ENCODE peak calls at places on chromosomes 5 and 9, in eight cellular contexts. One of them, this sample, is unnamed.

GRCh38 chr5:176542596-176543427 is 5.6 kb upstream of the RNF44 start:
- DNase-seq in ovary: peak; percentile 48
- DNase-seq in A549: no peak
- DNase-seq in HepG2: no peak
- DNase-seq in suprapubic skin: no peak
- DNase-seq in H1: no peak
- DNase-seq in sigmoid colon: no peak
- DNase-seq in tibial nerve: no peak
- DNase-seq in this sample: no peak

GRCh38 chr5:142087920-142088679 is 20.5 kb upstream of the NDFIP1 start:
- DNase-seq in A549: no peak
- DNase-seq in tibial nerve: no peak
- DNase-seq in suprapubic skin: no peak
- DNase-seq in sigmoid colon: no peak
- DNase-seq in ovary: no peak
- DNase-seq in H1: no peak
- DNase-seq in HepG2: no peak
- DNase-seq in this sample: no peak

GRCh38 chr5:157747173-157747758 is 3.8 kb downstream of the LSM11 start:
- DNase-seq in sigmoid colon: no peak
- DNase-seq in A549: no peak
- DNase-seq in H1: no peak
- DNase-seq in HepG2: no peak
- DNase-seq in ovary: no peak
- DNase-seq in tibial nerve: no peak
- DNase-seq in suprapubic skin: no peak
- DNase-seq in this sample: no peak

GRCh38 chr9:19411316-19411715 is 2.5 kb downstream of the ACER2 start:
- DNase-seq in suprapubic skin: no peak
- DNase-seq in sigmoid colon: no peak
- DNase-seq in A549: no peak
- DNase-seq in HepG2: no peak
- DNase-seq in ovary: no peak
- DNase-seq in H1: no peak
- DNase-seq in tibial nerve: no peak
- DNase-seq in this sample: no peak

GRCh38 chr5:73067213-73067612 is 53.2 kb upstream of the TMEM171 start:
- DNase-seq in suprapubic skin: no peak
- DNase-seq in ovary: no peak
- DNase-seq in tibial nerve: no peak
- DNase-seq in sigmoid colon: no peak
- DNase-seq in A549: no peak
- DNase-seq in H1: no peak
- DNase-seq in HepG2: no peak
- DNase-seq in this sample: no peak

GRCh38 chr9:28976684-28977083 is 1403.4 kb upstream of the C9orf72 start:
- DNase-seq in A549: no peak
- DNase-seq in suprapubic skin: no peak
- DNase-seq in ovary: no peak
- DNase-seq in sigmoid colon: no peak
- DNase-seq in HepG2: no peak
- DNase-seq in tibial nerve: no peak
- DNase-seq in H1: no peak
- DNase-seq in this sample: no peak

GRCh38 chr5:139698461-139699146 is 50.5 kb downstream of the CXXC5 start:
- DNase-seq in ovary: peak; percentile 90
- DNase-seq in HepG2: no peak
- DNase-seq in sigmoid colon: peak; percentile 90
- DNase-seq in H1: no peak
- DNase-seq in tibial nerve: peak; percentile 74
- DNase-seq in A549: no peak
- DNase-seq in suprapubic skin: peak; percentile 90
- DNase-seq in this sample: peak; percentile 78

GRCh38 chr5:67516959-67517358 is 320.4 kb upstream of the CD180 start:
- DNase-seq in H1: no peak
- DNase-seq in A549: no peak
- DNase-seq in ovary: no peak
- DNase-seq in tibial nerve: no peak
- DNase-seq in HepG2: no peak
- DNase-seq in suprapubic skin: no peak
- DNase-seq in sigmoid colon: no peak
- DNase-seq in this sample: no peak

GRCh38 chr5:164893071-164893470 is 1387.7 kb downstream of the MAT2B start:
- DNase-seq in A549: no peak
- DNase-seq in tibial nerve: no peak
- DNase-seq in HepG2: no peak
- DNase-seq in ovary: no peak
- DNase-seq in sigmoid colon: no peak
- DNase-seq in suprapubic skin: no peak
- DNase-seq in H1: no peak
- DNase-seq in this sample: no peak

GRCh38 chr9:32427111-32427873 is 42.8 kb downstream of the ACO1 start:
- DNase-seq in suprapubic skin: no peak
- DNase-seq in ovary: no peak
- DNase-seq in HepG2: peak; percentile 48
- DNase-seq in H1: no peak
- DNase-seq in A549: no peak
- DNase-seq in tibial nerve: no peak
- DNase-seq in sigmoid colon: no peak
- DNase-seq in this sample: peak; percentile 28

GRCh38 chr9:121947683-121948300 is 145.3 kb downstream of the TTLL11 start:
- DNase-seq in sigmoid colon: no peak
- DNase-seq in H1: no peak
- DNase-seq in ovary: no peak
- DNase-seq in suprapubic skin: no peak
- DNase-seq in HepG2: no peak
- DNase-seq in tibial nerve: no peak
- DNase-seq in A549: no peak
- DNase-seq in this sample: no peak

GRCh38 chr5:143812085-143812705 is at the start of gene HMHB1:
- DNase-seq in A549: no peak
- DNase-seq in suprapubic skin: no peak
- DNase-seq in H1: no peak
- DNase-seq in tibial nerve: no peak
- DNase-seq in ovary: no peak
- DNase-seq in sigmoid colon: no peak
- DNase-seq in HepG2: no peak
- DNase-seq in this sample: no peak

GRCh38 chr5:113294341-113295110 is 140.3 kb downstream of the TSSK1B start:
- DNase-seq in tibial nerve: peak; percentile 79
- DNase-seq in suprapubic skin: peak; percentile 93
- DNase-seq in sigmoid colon: peak; percentile 96
- DNase-seq in A549: peak; percentile 51
- DNase-seq in HepG2: no peak
- DNase-seq in H1: peak; percentile 50
- DNase-seq in ovary: peak; percentile 97
- DNase-seq in this sample: peak; percentile 88

DNA sequence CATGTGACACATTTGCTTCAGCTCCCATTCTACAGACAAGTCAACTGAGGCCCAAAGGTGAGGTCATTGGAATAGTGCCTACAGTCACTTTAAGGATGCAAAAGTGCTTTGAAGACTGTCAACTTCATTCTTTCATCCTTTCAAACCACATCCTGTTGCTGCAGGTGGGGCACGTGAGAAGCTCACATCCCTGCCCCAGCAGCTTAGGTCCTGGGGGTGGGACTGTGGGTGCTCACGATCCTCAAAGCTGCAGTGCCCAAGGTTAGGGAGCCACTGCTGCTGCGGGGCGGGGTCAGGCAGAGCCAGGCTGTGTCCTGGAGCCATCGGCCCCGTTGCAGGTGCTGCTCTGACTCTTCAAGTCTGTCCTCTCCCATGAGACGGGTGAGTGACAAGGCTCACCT is 57.9 kb upstream of the IER5L start:
- DNase-seq in tibial nerve: no peak
- DNase-seq in suprapubic skin: no peak
- DNase-seq in ovary: peak; percentile 23
- DNase-seq in A549: no peak
- DNase-seq in HepG2: no peak
- DNase-seq in H1: no peak
- DNase-seq in sigmoid colon: no peak
- DNase-seq in this sample: peak; percentile 32
- TF ChIP-seq EP300 in tibial nerve: no peak
- TF ChIP-seq EP300 in suprapubic skin: no peak
- TF ChIP-seq EP300 in ovary: no peak
- TF ChIP-seq EP300 in A549: no peak
- TF ChIP-seq EP300 in HepG2: no peak
- TF ChIP-seq EP300 in H1: no peak
- TF ChIP-seq EP300 in sigmoid colon: no peak
- TF ChIP-seq EP300 in this sample: no peak

DNA sequence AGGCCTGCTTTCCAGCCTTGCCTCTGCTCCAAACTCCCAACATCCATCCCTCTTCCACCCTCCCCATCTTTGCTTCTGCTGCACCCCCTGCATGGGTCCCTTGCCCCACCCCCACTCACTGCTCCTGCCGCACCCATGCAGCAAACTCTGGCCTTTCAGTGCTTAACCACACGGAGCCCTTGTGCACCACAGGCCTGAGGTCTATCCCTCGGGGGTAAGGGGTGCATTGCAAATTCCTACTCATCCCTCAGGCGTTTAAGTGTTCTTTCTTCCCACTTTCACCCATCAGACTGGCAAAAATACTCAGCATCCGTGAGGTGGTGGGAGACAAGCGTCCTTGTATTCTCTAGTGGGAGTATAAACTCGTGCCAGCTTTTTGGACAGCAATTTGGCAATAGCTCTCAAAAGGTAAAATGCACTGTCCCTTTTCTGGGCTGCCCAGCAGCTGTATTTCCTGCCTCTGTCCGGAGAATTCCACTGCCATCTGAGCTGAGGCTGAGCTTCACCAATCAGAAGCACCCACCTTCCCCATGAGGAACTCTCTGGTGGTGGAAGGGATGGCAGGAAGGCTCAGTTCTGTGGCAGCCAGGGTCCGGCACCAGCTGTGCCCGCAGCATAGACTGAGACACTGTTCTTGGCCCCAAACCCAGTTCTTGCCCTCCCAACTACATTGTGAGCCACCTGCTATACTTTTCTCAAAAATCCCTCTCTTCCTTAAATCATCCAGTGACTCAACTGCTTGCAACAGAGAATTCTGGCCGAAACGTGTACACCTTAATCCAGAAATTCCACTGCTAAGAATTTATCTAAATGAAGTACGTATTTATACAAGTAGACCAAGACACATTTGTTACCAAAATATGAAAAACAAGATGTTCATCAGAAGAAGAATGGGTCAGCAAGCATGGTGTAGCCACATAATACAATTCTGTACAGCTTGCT is 15.0 kb downstream of the PSMB7 start:
- DNase-seq in A549: no peak
- DNase-seq in H1: no peak
- DNase-seq in ovary: no peak
- DNase-seq in sigmoid colon: no peak
- DNase-seq in tibial nerve: no peak
- DNase-seq in suprapubic skin: no peak
- DNase-seq in HepG2: no peak
- DNase-seq in this sample: no peak
- H3K27ac ChIP-seq in A549: no peak overlapping the region
- H3K27ac ChIP-seq in H1: peak overlapping the region; percentile 14
- H3K27ac ChIP-seq in ovary: no peak overlapping the region
- H3K27ac ChIP-seq in sigmoid colon: no peak overlapping the region
- H3K27ac ChIP-seq in tibial nerve: no peak overlapping the region
- H3K27ac ChIP-seq in suprapubic skin: peak overlapping the region; percentile 38
- H3K27ac ChIP-seq in HepG2: no peak overlapping the region
- H3K27ac ChIP-seq in this sample: no peak overlapping the region

GRCh38 chr9:136688274-136689107 is 1.2 kb upstream of the AGPAT2 start:
- DNase-seq in HepG2: no peak
- DNase-seq in tibial nerve: no peak
- DNase-seq in suprapubic skin: no peak
- DNase-seq in sigmoid colon: no peak
- DNase-seq in H1: no peak
- DNase-seq in A549: no peak
- DNase-seq in ovary: no peak
- DNase-seq in this sample: no peak

GRCh38 chr9:136685792-136686533 is 1.3 kb downstream of the AGPAT2 start:
- DNase-seq in tibial nerve: no peak
- DNase-seq in HepG2: no peak
- DNase-seq in sigmoid colon: no peak
- DNase-seq in H1: no peak
- DNase-seq in ovary: no peak
- DNase-seq in A549: no peak
- DNase-seq in suprapubic skin: no peak
- DNase-seq in this sample: no peak

GRCh38 chr9:136687721-136688223 is 515 bp upstream of the AGPAT2 start:
- DNase-seq in ovary: no peak
- DNase-seq in sigmoid colon: no peak
- DNase-seq in suprapubic skin: no peak
- DNase-seq in tibial nerve: no peak
- DNase-seq in HepG2: no peak
- DNase-seq in H1: no peak
- DNase-seq in A549: no peak
- DNase-seq in this sample: peak; percentile 87

GRCh38 chr9:136686534-136686793 is 793 bp downstream of the AGPAT2 start:
- DNase-seq in H1: no peak
- DNase-seq in sigmoid colon: no peak
- DNase-seq in ovary: no peak
- DNase-seq in suprapubic skin: no peak
- DNase-seq in A549: no peak
- DNase-seq in tibial nerve: no peak
- DNase-seq in HepG2: no peak
- DNase-seq in this sample: no peak

GRCh38 chr9:136686794-136687711 is at the start of gene AGPAT2:
- DNase-seq in suprapubic skin: peak; percentile 88
- DNase-seq in H1: no peak
- DNase-seq in sigmoid colon: peak; percentile 83
- DNase-seq in HepG2: no peak
- DNase-seq in tibial nerve: peak; percentile 49
- DNase-seq in ovary: peak; percentile 64
- DNase-seq in A549: peak; percentile 74
- DNase-seq in this sample: peak; percentile 92
- TF ChIP-seq EP300 in suprapubic skin: no peak
- TF ChIP-seq EP300 in H1: no peak
- TF ChIP-seq EP300 in sigmoid colon: no peak
- TF ChIP-seq EP300 in HepG2: no peak
- TF ChIP-seq EP300 in tibial nerve: no peak
- TF ChIP-seq EP300 in ovary: no peak
- TF ChIP-seq EP300 in A549: no peak
- TF ChIP-seq EP300 in this sample: no peak

GRCh38 chr5:131381792-131382191 is 117.9 kb downstream of the CDC42SE2 start:
- DNase-seq in A549: no peak
- DNase-seq in suprapubic skin: no peak
- DNase-seq in ovary: no peak
- DNase-seq in H1: no peak
- DNase-seq in sigmoid colon: no peak
- DNase-seq in tibial nerve: no peak
- DNase-seq in HepG2: no peak
- DNase-seq in this sample: peak; percentile 26

GRCh38 chr5:131379071-131379538 is 115.3 kb downstream of the CDC42SE2 start:
- DNase-seq in H1: no peak
- DNase-seq in HepG2: peak; percentile 26
- DNase-seq in tibial nerve: no peak
- DNase-seq in A549: no peak
- DNase-seq in suprapubic skin: no peak
- DNase-seq in ovary: no peak
- DNase-seq in sigmoid colon: no peak
- DNase-seq in this sample: no peak

GRCh38 chr5:131377785-131378325 is 114.0 kb downstream of the CDC42SE2 start:
- DNase-seq in ovary: no peak
- DNase-seq in HepG2: no peak
- DNase-seq in H1: no peak
- DNase-seq in A549: no peak
- DNase-seq in tibial nerve: no peak
- DNase-seq in sigmoid colon: no peak
- DNase-seq in suprapubic skin: no peak
- DNase-seq in this sample: no peak

GRCh38 chr5:131381011-131381410 is 117.2 kb downstream of the CDC42SE2 start:
- DNase-seq in sigmoid colon: no peak
- DNase-seq in tibial nerve: no peak
- DNase-seq in H1: no peak
- DNase-seq in suprapubic skin: no peak
- DNase-seq in ovary: no peak
- DNase-seq in HepG2: no peak
- DNase-seq in A549: no peak
- DNase-seq in this sample: no peak

GRCh38 chr5:131379723-131380122 is 115.9 kb downstream of the CDC42SE2 start:
- DNase-seq in A549: peak; percentile 27
- DNase-seq in suprapubic skin: no peak
- DNase-seq in tibial nerve: no peak
- DNase-seq in HepG2: peak; percentile 83
- DNase-seq in H1: no peak
- DNase-seq in ovary: no peak
- DNase-seq in sigmoid colon: no peak
- DNase-seq in this sample: no peak
- H3K27ac ChIP-seq in A549: peak overlapping the region; percentile 57
- H3K27ac ChIP-seq in suprapubic skin: peak overlapping the region; percentile 64
- H3K27ac ChIP-seq in tibial nerve: no peak overlapping the region
- H3K27ac ChIP-seq in HepG2: peak overlapping the region; percentile 88
- H3K27ac ChIP-seq in H1: no peak overlapping the region
- H3K27ac ChIP-seq in ovary: no peak overlapping the region
- H3K27ac ChIP-seq in sigmoid colon: no peak overlapping the region
- H3K27ac ChIP-seq in this sample: peak overlapping the region; percentile 62

This sample was measured in transverse colon.